ENCODE peak calls at places on chromosomes 4 and X, in five cellular contexts. M is PC-3, Z is upper lobe of right lung, U is uterus, P is left ventricle myocardium inferior. O is an unnamed sample.
A peak's percentile ranks its signal among the peaks of the same experiment; 100 is the strongest.

GRCh38 chr4:124018383-124019317 is 622.1 kb downstream of the SPRY1 start:
- DNase-seq in U (peak; percentile 49), Z (no peak), M (no peak), P (peak; percentile 48), O (no peak)

GRCh38 chr4:165784672-165785071 is 88.4 kb upstream of the TLL1 start:
- DNase-seq in U (peak; percentile 34), M (peak; percentile 6), P (peak; percentile 41), Z (no peak), O (no peak)

GRCh38 chrX:103254171-103254824 is 657 bp downstream of the TCEAL8 start:
- DNase-seq in Z (peak; percentile 78), M (peak; percentile 40), U (peak; percentile 56), P (peak; percentile 26), O (peak; percentile 70)

GRCh38 chr4:123055943-123056342 is 133.5 kb upstream of the NUDT6 start:
- DNase-seq in P (no peak), Z (no peak), M (peak; percentile 23), U (no peak), O (no peak)

GRCh38 chr4:3369781-3370660 is 71.7 kb upstream of the HGFAC start:
- DNase-seq in P (peak; percentile 66), U (peak; percentile 56), M (peak; percentile 6), Z (no peak), O (peak; percentile 19)

GRCh38 chr4:173135241-173135847 is 33.3 kb upstream of the GALNT7 start:
- DNase-seq in Z (no peak), U (no peak), P (no peak), M (no peak), O (no peak)

GRCh38 chr4:5705672-5706310 is 2.6 kb downstream of the EVC2 start:
- DNase-seq in M (no peak), P (no peak), U (no peak), Z (no peak), O (no peak)

GRCh38 chr4:52157641-52158316 is 106.7 kb downstream of the SPATA18 start:
- DNase-seq in U (no peak), P (no peak), M (no peak), Z (no peak), O (no peak)

GRCh38 chrX:68163446-68163845 is 269.8 kb downstream of the OPHN1 start:
- DNase-seq in P (no peak), M (no peak), U (no peak), Z (no peak), O (peak; percentile 20)

DNA sequence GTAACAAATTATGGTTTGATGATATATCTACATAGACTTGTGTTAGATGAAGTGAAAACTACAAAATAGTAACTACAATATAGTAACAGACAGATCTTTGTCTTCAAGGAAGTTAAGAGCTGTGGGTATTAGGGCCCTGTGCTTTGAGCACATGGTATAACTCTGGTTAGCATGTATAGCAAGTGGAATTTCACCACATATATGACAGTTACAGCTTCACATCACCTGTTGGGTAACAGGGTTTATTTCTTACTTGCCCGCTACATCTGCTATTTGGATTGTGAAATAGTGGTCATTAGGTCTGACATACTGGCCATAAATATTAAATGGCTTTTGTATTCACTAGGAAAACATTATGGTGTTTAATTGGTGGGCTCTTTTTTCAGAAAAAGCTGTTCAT is 20.2 kb downstream of the OFD1 start:
- DNase-seq in M (no peak), P (no peak), Z (no peak), U (no peak), O (no peak)
- H3K36me3 ChIP-seq in M (peaks cover 37% of the 10 kb centered on the region), P (peaks cover 35% of the 10 kb centered on the region), Z (peaks cover 12% of the 10 kb centered on the region), U (no peaks in the 10 kb centered on the region), O (peaks cover 54% of the 10 kb centered on the region)

GRCh38 chr4:140047017-140047640 is 106.9 kb downstream of the MAML3 start:
- DNase-seq in U (peak; percentile 37), P (peak; percentile 66), Z (no peak), M (peak; percentile 67), O (no peak)
- H3K27ac ChIP-seq in U (peak overlapping the region; percentile 88), P (peak overlapping the region; percentile 64), Z (no peak overlapping the region), M (peak overlapping the region; percentile 68), O (no peak overlapping the region)

DNA sequence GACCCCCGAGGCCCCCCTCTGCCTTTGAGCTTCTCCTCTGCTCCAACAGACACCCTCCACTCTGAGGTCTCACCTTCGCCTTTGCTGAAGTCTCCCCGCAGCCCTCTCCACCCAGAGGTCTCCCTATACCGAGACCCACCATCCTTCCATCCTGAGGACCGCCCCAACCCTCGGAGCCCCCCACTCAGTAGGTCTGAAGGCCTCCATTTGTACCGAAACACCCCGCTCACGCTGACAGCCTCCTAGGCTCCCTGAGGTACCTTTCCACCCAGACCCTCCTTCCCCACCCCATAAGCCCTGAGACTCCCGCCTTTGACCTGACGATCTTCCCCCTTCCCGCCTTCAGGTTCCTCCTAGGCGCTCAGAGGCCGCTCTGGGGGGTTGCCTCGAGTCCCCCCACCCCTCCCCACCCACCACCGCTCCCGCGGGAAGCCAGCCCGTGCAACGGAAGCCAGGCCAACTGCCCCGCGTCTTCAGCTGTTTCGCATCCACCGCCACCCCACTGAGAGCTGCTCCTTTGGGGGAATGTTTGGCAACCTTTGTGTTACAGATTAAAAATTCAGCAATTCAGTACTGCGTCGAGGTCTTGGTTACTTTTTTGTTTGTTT is 5.0 kb downstream of the SOD3 start:
- DNase-seq in U (no peak), Z (no peak), M (no peak), P (peak; percentile 31), O (no peak)
- H3K27me3 ChIP-seq in U (no peaks in the 10 kb centered on the region), Z (peaks cover 22% of the 10 kb centered on the region), M (no peaks in the 10 kb centered on the region), P (peaks cover 32% of the 10 kb centered on the region), O (peaks cover 5% of the 10 kb centered on the region)

DNA sequence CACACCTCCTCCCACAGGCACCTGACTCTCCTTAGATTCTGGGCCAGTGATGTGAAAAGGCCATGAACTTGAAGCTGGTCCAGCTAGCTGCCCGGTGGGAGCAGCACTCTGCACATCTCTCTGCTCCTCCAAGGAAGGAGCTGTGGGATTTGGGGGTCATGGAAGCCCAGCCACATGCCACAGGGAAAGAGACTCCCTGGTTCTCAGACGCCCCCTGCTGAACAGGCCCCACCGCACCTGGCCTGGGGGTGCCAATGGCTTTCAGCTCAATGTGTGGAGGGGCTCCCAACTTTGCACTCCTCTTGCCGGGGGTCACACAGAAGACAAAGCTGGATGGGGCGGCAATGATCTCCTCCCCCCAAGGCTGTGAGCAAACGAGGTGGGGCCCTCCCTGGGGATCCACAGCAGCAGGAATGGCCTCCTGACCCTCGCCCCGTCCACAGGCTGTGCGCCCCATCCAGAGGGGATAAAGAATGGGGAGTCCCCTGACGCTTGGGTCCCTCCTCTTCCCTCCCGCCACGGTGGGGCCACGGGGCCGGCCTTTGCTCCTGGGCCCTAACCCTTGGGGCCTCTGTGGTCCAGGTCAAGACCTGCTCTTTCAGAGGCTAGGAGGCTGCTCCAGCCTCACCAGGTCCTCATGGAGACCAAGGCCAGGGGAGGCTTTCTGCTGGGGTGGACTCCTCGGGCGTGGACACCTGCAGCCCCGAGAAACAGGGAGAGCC is 51.3 kb downstream of the GAK start:
- DNase-seq in M (no peak), Z (no peak), U (no peak), P (no peak), O (no peak)
- H3K36me3 ChIP-seq in M (no peaks in the 10 kb centered on the region), Z (peaks cover 93% of the 10 kb centered on the region), U (no peaks in the 10 kb centered on the region), P (peaks cover 90% of the 10 kb centered on the region), O (peaks cover 34% of the 10 kb centered on the region)

DNA sequence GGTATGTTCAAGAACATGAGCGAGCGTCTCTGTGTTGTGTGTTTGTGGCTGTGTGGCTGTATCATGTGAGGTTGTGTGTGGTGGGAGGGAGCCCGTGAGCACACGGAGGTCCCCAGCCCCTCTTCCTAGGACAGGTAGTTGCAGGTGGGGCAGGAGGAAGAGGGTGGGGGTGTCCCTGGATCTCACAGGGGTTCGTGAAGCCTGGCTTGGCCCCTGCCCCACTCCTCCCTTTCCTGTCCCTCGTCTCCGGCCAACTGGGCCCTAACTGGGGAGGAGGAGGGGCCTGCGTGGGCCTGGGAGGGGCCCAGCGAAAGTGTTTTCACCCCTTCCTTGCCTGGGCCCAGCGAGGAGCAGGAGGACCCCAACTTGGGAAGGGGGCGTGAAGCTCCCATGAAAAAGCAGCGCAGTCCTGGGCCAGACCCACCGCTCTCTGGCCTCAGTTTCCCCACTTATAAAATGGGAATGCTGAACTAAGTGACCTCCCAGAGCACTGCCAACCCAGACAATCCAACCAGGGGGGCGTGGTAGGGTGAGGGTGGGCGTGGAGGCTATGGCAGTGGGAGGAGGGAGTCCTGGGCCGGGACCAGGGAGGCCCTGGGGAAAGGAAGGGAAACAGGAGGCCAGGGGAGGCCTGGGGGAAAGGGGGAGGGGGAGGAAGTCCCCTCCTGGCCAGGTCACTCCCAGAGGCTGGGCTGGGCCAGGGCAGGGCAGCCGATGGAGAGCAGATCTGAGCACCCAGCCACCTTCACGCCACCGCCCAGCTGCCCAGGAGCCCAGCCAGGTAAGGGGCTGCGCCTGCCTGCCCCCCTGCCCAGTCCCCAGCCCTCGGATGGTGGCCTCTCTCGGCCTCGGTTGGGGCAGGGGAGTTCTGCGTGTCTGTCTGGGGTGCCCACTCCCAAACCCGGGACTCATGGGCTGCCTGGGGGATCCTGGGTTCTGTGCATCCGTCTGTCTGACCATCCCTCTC is at the start of gene AVPR2:
- DNase-seq in M (no peak), Z (no peak), U (no peak), P (peak; percentile 36), O (no peak)
- H3K27ac ChIP-seq in M (no peak within 1 kb of the TSS), Z (no peak within 1 kb of the TSS), U (no peak within 1 kb of the TSS), P (peak within 1 kb of the TSS; percentile 78), O (peak within 1 kb of the TSS; percentile 23)

GRCh38 chr4:141134586-141134985 is 1.3 kb upstream of the RNF150 start:
- DNase-seq in P (no peak), M (no peak), U (no peak), Z (no peak), O (no peak)
- H3K27me3 ChIP-seq in P (peaks cover 28% of the 10 kb centered on the region), M (peaks cover 83% of the 10 kb centered on the region), U (no peaks in the 10 kb centered on the region), Z (peaks cover 12% of the 10 kb centered on the region), O (peaks cover 29% of the 10 kb centered on the region)

DNA sequence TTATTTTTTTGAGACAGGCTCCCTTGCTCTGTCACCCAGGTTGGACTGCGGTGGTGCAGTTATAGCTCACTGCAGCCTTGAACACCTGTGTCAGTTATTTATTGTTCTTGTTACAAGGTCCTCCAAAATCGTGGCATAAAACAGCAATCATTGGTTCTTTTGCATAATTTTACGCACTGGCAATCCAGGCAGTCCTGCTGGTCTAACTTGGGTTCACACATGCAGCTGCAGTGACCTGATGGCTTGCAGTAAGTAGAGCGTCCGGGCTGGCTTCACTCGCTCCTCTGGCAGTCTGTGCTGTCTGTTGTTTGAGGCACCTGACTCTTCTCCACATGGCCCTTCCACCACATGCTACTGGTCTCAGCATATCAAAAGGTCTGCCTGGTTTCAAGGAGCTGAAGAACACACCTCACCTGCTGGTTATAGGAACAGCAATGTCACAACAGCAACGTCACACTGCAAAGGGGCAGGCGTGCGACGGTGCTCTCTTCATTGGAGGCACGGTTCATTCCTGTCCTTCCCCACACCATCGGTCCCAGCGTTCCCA is 894.6 kb downstream of the TRIML1 start:
- DNase-seq in M (no peak), Z (no peak), P (no peak), U (no peak), O (no peak)
- H3K36me3 ChIP-seq in M (no peaks in the 10 kb centered on the region), Z (no peaks in the 10 kb centered on the region), P (no peaks in the 10 kb centered on the region), U (no peaks in the 10 kb centered on the region), O (no peaks in the 10 kb centered on the region)

O was measured in CD4-positive, CD25-positive, alpha-beta regulatory T cell.